ENCODE peak calls at places on chromosomes 2 and 18, in five cellular contexts. Q, P, U, L and S are unnamed samples.

GRCh38 chr2:212037062-212037461 is 501.5 kb downstream of the ERBB4 start:
- DNase-seq in U (no peak), P (no peak), L (no peak), Q (no peak), S (no peak)

GRCh38 chr2:96534701-96535181 is 1.8 kb upstream of the ARID5A start:
- DNase-seq in Q (no peak), L (no peak), P (no peak), U (no peak), S (no peak)

GRCh38 chr2:223759569-223760430 is 77.6 kb downstream of the AP1S3 start:
- DNase-seq in U (no peak), L (no peak), Q (peak), P (no peak), S (no peak)

GRCh38 chr2:235050992-235051351 is 99.2 kb downstream of the SH3BP4 start:
- DNase-seq in P (peak), U (no peak), L (peak), Q (peak), S (peak)

GRCh38 chr2:54166121-54166773 is 50.8 kb downstream of the ACYP2 start:
- DNase-seq in P (no peak), L (no peak), U (no peak), Q (peak), S (no peak)

GRCh38 chr2:153477641-153478288 is 797 bp downstream of the RPRM start:
- DNase-seq in Q (no peak), P (no peak), U (no peak), L (peak), S (no peak)

GRCh38 chr2:55482186-55482945 is 37.2 kb upstream of the CFAP36 start:
- DNase-seq in Q (peak), U (no peak), L (no peak), P (no peak), S (no peak)

GRCh38 chr18:22363867-22364463 is 53.8 kb downstream of the CTAGE1 start:
- DNase-seq in U (no peak), P (no peak), Q (peak), L (no peak), S (no peak)

GRCh38 chr2:61762292-61762691 is 91.6 kb downstream of the FAM161A start:
- DNase-seq in P (no peak), U (no peak), L (peak), Q (no peak), S (no peak)

GRCh38 chr2:144659731-144660275 is 139.9 kb upstream of the ZEB2 start:
- DNase-seq in U (no peak), L (no peak), Q (peak), P (peak), S (no peak)